ENCODE peak calls at places on chromosome 17, in six cellular contexts. R is CD4-positive, alpha-beta T cell; L is fibroblast of pulmonary artery; S is heart right ventricle; Y is cardiac muscle cell; J is cardiac fibroblast. X is an unnamed sample.
A peak's percentile ranks its signal among the peaks of the same experiment; 100 is the strongest.

GRCh38 chr17:64599187-64599676 is 62.9 kb downstream of the SMURF2 start:
- DNase-seq in L (no peak), J (no peak), S (no peak), R (peak; percentile 52), Y (no peak), X (no peak)

GRCh38 chr17:28712037-28712704 is 483 bp upstream of the PROCA1 start:
- DNase-seq in J (no peak), Y (peak; percentile 41), L (no peak), R (peak; percentile 62), S (peak; percentile 55), X (no peak)

GRCh38 chr17:78251773-78252103 is 20.3 kb downstream of the TMEM235 start:
- DNase-seq in Y (no peak), R (no peak), L (no peak), J (no peak), S (no peak), X (no peak)

GRCh38 chr17:82851381-82851780 is 11.6 kb upstream of the ZNF750 start:
- DNase-seq in J (no peak), Y (no peak), S (no peak), R (no peak), L (no peak), X (no peak)

GRCh38 chr17:59963738-59964454 is 644 bp downstream of the RNFT1 start:
- DNase-seq in L (peak; percentile 63), S (peak; percentile 40), R (peak; percentile 57), J (peak; percentile 64), Y (peak; percentile 58), X (no peak)

GRCh38 chr17:78113804-78114785 is 14.5 kb downstream of the TMC6 start:
- DNase-seq in S (no peak), R (no peak), L (no peak), J (no peak), Y (no peak), X (no peak)

GRCh38 chr17:67244621-67245072 is 349 bp downstream of the HELZ start:
- DNase-seq in S (no peak), Y (no peak), J (no peak), L (no peak), R (no peak), X (no peak)

GRCh38 chr17:8611671-8612298 is 18.7 kb downstream of the MYH10 start:
- DNase-seq in R (no peak), J (peak; percentile 40), S (no peak), Y (no peak), L (peak; percentile 72), X (no peak)

GRCh38 chr17:82881900-82882714 is 42.3 kb upstream of the ZNF750 start:
- DNase-seq in R (no peak), L (no peak), S (no peak), J (no peak), Y (no peak), X (no peak)

GRCh38 chr17:73489991-73490390 is 154.3 kb downstream of the SDK2 start:
- DNase-seq in S (no peak), Y (no peak), L (no peak), J (no peak), R (no peak), X (no peak)

GRCh38 chr17:282000-282911 is 70.4 kb downstream of the RPH3AL start:
- DNase-seq in S (no peak), Y (no peak), R (no peak), J (no peak), L (no peak), X (no peak)

GRCh38 chr17:16148596-16148995 is 66.7 kb downstream of the NCOR1 start:
- DNase-seq in J (no peak), L (no peak), Y (no peak), S (no peak), R (no peak), X (no peak)

GRCh38 chr17:75115545-75115944 is 5.8 kb downstream of the ARMC7 start:
- DNase-seq in R (no peak), Y (no peak), L (no peak), S (no peak), J (no peak), X (no peak)

GRCh38 chr17:41367426-41368075 is 2.1 kb downstream of the KRT33B start:
- DNase-seq in Y (no peak), L (peak; percentile 24), R (no peak), J (peak; percentile 59), S (no peak), X (no peak)

GRCh38 chr17:49878931-49879330 is 31.1 kb upstream of the TAC4 start:
- DNase-seq in J (no peak), L (no peak), R (no peak), S (no peak), Y (no peak), X (no peak)

GRCh38 chr17:51999654-52000053 is 158.9 kb downstream of the CA10 start:
- DNase-seq in R (no peak), Y (no peak), J (no peak), L (no peak), S (no peak), X (no peak)

GRCh38 chr17:17028878-17029535 is 13.2 kb upstream of the MPRIP start:
- DNase-seq in Y (no peak), S (no peak), R (no peak), L (no peak), J (no peak), X (no peak)

GRCh38 chr17:76442341-76443338 is 10.3 kb downstream of the UBE2O start:
- DNase-seq in S (no peak), L (peak; percentile 55), R (no peak), J (peak; percentile 42), Y (no peak), X (no peak)

GRCh38 chr17:80068301-80069160 is 32.1 kb downstream of the CCDC40 start:
- DNase-seq in L (peak; percentile 54), Y (no peak), R (no peak), J (peak; percentile 39), S (peak; percentile 32), X (no peak)

GRCh38 chr17:31416503-31416923 is 25.0 kb downstream of the RAB11FIP4 start:
- DNase-seq in J (no peak), S (peak; percentile 19), Y (peak; percentile 90), L (no peak), R (no peak), X (no peak)

GRCh38 chr17:34156401-34156740 is 98.7 kb upstream of the CCL2 start:
- DNase-seq in S (no peak), L (no peak), J (no peak), R (no peak), Y (no peak), X (no peak)

GRCh38 chr17:61338000-61338864 is 61.4 kb upstream of the TBX2 start:
- DNase-seq in R (no peak), S (no peak), L (peak; percentile 86), Y (no peak), J (peak; percentile 91), X (no peak)

GRCh38 chr17:45998987-45999899 is at the start of gene STH:
- DNase-seq in Y (no peak), L (no peak), S (no peak), J (no peak), R (no peak), X (no peak)

GRCh38 chr17:81315170-81315884 is 20.2 kb upstream of the SLC38A10 start:
- DNase-seq in Y (no peak), J (no peak), R (no peak), S (no peak), L (no peak), X (no peak)

GRCh38 chr17:76452102-76452645 is 778 bp downstream of the UBE2O start:
- DNase-seq in R (peak; percentile 40), S (no peak), Y (no peak), J (no peak), L (no peak), X (no peak)

DNA sequence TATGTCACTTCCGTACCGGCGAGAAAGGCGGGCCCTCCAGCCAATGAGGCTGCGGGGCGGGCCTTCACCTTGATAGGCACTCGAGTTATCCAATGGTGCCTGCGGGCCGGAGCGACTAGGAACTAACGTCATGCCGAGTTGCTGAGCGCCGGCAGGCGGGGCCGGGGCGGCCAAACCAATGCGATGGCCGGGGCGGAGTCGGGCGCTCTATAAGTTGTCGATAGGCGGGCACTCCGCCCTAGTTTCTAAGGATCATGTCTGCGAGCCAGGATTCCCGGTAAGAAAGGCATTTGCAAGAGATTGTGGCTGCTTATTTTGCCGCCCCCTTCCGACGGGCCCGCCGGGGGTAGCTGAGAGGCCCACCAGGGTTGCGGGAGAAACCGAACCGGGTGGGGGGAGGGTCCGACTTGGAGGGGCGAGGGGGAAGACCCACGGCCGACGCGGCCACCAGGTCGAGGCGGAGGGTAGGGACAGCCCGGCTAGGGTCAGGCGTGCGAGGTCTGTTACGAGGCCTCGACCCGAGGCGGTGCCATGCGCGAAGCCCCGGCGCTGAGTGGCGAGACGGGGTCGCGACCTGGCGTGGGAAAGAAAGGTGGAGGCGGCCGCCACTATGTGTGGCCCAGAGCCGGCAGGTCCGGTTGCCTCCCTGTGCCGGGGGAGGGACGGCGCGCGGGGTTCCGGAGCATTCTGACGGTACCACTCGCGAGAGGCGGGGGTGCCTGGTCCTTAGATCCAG is 6.7 kb upstream of the CD68 start:
- DNase-seq in J (peak; percentile 100), S (no peak), R (peak; percentile 100), Y (peak; percentile 99), L (peak; percentile 99), X (peak; percentile 100)
- TF ChIP-seq CTCF in J (no peak), S (peak; percentile 6), R (no peak), Y (no peak), L (no peak), X (no peak)

DNA sequence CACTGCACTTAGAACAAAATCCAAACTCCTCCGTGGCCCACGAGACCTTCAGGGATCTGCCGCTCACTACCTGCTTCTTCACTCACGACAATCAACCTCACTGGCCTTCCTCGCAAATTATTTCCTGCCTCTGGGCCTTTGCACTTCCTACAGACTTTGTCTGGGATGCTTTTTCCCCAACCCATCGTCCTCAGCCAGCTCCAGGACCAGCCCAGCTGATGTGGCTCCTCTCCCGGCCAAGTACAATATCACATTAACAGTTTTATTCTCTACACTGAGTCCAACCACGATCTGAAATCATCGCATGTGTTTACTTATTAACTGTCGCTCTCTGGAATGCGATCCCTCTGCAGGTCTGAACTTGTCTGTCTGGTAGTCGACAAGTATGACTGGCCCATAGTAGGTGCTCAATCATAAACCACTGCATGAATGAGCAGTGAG is 28.0 kb downstream of the RTN4RL1 start:
- DNase-seq in Y (no peak), S (no peak), R (no peak), L (no peak), J (no peak), X (no peak)
- TF ChIP-seq CTCF in Y (no peak), S (no peak), R (no peak), L (no peak), J (no peak), X (no peak)

GRCh38 chr17:57004944-57005579 is 27.1 kb downstream of the SCPEP1 start:
- DNase-seq in S (no peak), L (no peak), J (no peak), Y (peak; percentile 36), R (no peak), X (no peak)
- TF ChIP-seq CTCF in S (peak; percentile 55), L (peak; percentile 7), J (no peak), Y (peak; percentile 9), R (no peak), X (peak; percentile 36)

DNA sequence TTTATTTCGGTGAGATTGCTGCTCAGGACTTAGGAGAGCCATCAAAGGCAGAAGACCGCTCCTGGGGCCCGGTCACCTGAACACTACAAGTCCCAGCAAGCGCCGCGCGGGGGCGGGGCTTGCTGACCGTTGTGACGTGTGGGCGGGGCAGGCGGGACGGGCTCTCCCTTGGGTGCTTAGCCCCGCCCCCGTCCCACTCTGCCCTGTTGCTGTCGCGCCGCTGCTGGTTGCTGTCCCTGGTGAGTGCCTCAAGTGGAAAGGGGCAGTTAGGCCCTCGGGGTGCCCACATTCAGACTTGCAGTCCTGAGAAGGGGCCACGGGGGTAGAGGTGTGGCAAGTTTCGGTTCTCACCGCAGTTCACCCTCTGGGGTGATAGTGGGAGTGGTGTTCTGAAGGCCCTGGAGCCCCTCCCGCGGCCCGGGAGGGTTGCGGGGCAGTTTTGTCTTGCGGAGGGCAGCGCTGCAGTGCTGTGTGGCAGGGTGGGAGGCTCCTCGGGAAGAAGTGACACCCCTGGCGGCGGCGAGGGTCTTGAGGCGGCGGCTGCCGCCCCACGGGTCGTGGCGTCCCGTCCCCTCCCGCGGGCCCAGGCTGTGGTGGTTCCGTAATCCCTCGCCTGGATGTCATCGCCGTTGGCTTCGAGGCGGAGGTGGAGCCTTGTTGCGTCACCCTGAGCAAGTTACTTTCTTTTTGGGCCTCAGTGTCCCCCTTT is at the start of gene CALCOCO2:
- DNase-seq in J (peak; percentile 93), L (peak; percentile 91), S (peak; percentile 94), R (peak; percentile 87), Y (peak; percentile 97), X (peak; percentile 81)
- TF ChIP-seq CTCF in J (no peak), L (no peak), S (peak; percentile 21), R (no peak), Y (no peak), X (no peak)